ENCODE peak calls at places on chromosomes 6 and 20, in seven cellular contexts. L is tibial artery; O is RWPE1; M is fibroblast of lung; A is dorsolateral prefrontal cortex; U is CD8-positive, alpha-beta T cell; N is B cell. H is an unnamed sample.

GRCh38 chr20:17155401-17155800 is 71.4 kb upstream of the PCSK2 start:
- DNase-seq in A (no peak), O (no peak), N (no peak), M (no peak), U (no peak), L (no peak), H (no peak)

GRCh38 chr6:140653985-140654384 is 1279.5 kb upstream of the CITED2 start:
- DNase-seq in A (no peak), N (no peak), O (no peak), U (no peak), M (no peak), L (no peak), H (no peak)

GRCh38 chr6:66226099-66226498 is 519.1 kb upstream of the EYS start:
- DNase-seq in N (no peak), A (no peak), L (no peak), M (no peak), O (peak), U (no peak), H (no peak)

GRCh38 chr6:162638931-162639574 is 88.5 kb downstream of the PRKN start:
- DNase-seq in N (no peak), U (no peak), L (no peak), O (no peak), A (no peak), M (no peak), H (no peak)

GRCh38 chr20:51096571-51097267 is 73.8 kb upstream of the KCNG1 start:
- DNase-seq in N (no peak), U (no peak), O (no peak), A (no peak), M (no peak), L (no peak), H (no peak)

GRCh38 chr6:131116321-131116720 is 18.9 kb upstream of the AKAP7 start:
- DNase-seq in A (no peak), L (no peak), N (no peak), U (no peak), O (no peak), M (no peak), H (no peak)

GRCh38 chr6:138971601-138972000 is 16.5 kb downstream of the REPS1 start:
- DNase-seq in A (peak), M (peak), O (no peak), U (no peak), N (no peak), L (no peak), H (no peak)

GRCh38 chr20:44071526-44072111 is 115.4 kb downstream of the JPH2 start:
- DNase-seq in N (no peak), O (no peak), A (no peak), M (no peak), L (peak), U (no peak), H (peak)

GRCh38 chr6:28774292-28775051 is 149.3 kb downstream of the TRIM27 start:
- DNase-seq in M (no peak), L (no peak), O (no peak), N (no peak), A (no peak), U (no peak), H (no peak)

GRCh38 chr6:144131248-144131709 is 19.0 kb upstream of the STX11 start:
- DNase-seq in M (peak), U (no peak), L (no peak), O (peak), A (no peak), N (no peak), H (no peak)

GRCh38 chr20:4067600-4068261 is 52.4 kb upstream of the RNF24 start:
- DNase-seq in O (peak), L (peak), N (no peak), A (no peak), M (peak), U (no peak), H (no peak)

GRCh38 chr6:30814137-30815084 is 69.9 kb upstream of the DDR1 start:
- DNase-seq in U (peak), A (no peak), O (peak), N (no peak), M (peak), L (peak), H (no peak)

GRCh38 chr20:57791946-57792328 is 82.1 kb upstream of the PMEPA1 start:
- DNase-seq in A (no peak), O (no peak), N (no peak), U (no peak), L (no peak), M (no peak), H (no peak)

GRCh38 chr20:43983359-43983758 is 68.7 kb downstream of the TOX2 start:
- DNase-seq in M (no peak), A (no peak), L (no peak), O (no peak), N (no peak), U (no peak), H (no peak)

GRCh38 chr6:164947174-164947573 is 362.2 kb downstream of the C6orf118 start:
- DNase-seq in L (no peak), A (no peak), N (no peak), U (no peak), M (no peak), O (no peak), H (no peak)

DNA sequence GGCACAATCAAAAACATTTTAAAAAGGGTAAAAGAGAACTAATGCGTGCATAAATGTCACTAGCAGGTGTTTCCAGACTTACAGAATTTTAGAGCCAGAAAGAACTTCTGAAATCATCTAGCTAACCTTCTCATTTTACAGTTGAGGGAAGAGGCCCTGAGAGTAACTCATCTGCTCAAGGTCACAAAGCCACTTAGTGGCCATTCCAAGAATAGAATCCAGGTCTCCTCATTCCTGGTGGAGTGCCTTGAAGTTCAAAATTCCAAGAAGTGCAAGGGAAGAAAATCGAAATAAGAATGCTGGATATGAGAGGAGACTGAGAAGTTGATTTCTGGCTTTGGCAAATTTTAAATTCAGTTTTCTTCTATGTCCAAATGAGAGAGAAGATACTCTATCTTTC is 3.2 kb upstream of the KIAA0408 start:
- DNase-seq in N (no peak), M (no peak), U (no peak), O (no peak), A (no peak), L (no peak), H (no peak)
- TF ChIP-seq CTCF in N (no peak), M (no peak), U (no peak), O (no peak), A (no peak), L (no peak), H (no peak)

DNA sequence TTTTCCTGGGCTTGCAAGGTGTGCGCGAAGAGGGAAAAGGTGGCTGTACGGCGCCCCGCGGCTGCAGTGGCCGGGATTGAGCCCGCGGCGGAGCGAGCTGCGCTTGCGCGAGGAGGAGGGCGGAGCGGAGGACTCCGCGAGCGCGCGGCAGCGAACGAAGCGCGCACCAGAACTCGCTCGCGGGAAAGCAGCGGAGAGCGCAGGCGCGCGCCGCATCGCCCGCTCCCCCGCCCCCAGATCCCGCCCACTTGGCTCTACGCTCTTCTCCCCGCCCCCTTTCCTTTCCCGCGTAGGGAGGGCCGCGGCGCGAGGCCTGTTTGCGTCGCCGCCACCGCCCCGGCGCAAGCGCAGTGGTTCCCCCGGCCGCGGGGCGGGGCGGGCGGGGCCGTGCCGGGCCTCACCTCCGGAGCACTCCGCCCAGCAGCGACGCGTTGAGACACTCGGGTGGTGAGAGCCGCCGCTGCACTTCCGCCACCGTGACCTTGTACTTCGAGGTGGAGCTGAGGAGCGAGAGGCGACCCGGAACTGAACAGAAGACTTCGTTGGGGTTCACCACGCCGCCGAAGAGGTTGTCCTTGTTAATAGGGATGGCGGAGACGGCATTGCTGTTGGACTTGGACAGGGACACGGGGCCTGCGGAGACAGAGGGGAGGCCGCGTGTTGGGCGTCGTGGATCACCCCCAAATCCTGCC is 10.6 kb downstream of the TFAP2A start:
- DNase-seq in U (peak), M (peak), N (peak), A (peak), L (peak), O (peak), H (peak)
- TF ChIP-seq CTCF in U (no peak), M (peak), N (no peak), A (peak), L (no peak), O (peak), H (peak)

GRCh38 chr20:38935285-38935684 is 9.1 kb downstream of the FAM83D start:
- DNase-seq in N (no peak), A (no peak), O (peak), M (no peak), U (no peak), L (no peak), H (no peak)
- TF ChIP-seq CTCF in N (peak), A (no peak), O (no peak), M (peak), U (no peak), L (no peak), H (no peak)

DNA sequence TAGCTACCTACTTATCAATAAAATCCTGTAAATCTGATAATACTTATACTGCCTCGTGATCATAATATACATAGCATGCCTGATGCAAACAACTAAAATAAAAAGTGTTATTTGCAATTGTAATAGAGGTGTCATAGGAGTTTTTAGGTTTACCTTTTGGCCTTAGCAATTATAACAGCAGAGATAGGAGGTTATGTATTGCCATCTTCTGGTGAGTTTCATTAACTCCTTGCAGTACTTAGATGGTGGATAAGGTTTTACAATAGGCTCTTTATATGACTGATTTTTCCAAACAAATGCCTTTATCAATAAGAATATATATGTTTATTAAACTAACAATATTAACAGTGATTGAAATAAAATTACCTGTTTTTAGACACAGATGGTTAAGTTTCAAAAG is 27.8 kb upstream of the MYCT1 start:
- DNase-seq in U (no peak), A (no peak), N (no peak), M (peak), L (no peak), O (peak), H (no peak)
- TF ChIP-seq CTCF in U (no peak), A (no peak), N (no peak), M (peak), L (peak), O (no peak), H (peak)